ENCODE peak calls at places on chromosome 22, in ten cellular contexts. Y, X, Z, D, J, Q, O, V, S and K are unnamed samples.

GRCh38 chr22:39240841-39241631 is 3.7 kb downstream of the PDGFB start:
- DNase-seq in V (peak; percentile 46), D (no peak), Z (peak; percentile 68), Q (peak; percentile 68), O (no peak), S (no peak), J (peak; percentile 43), X (no peak), Y (no peak), K (no peak)

GRCh38 chr22:24096401-24097115 is 84.7 kb upstream of the SUSD2 start:
- DNase-seq in Q (no peak), O (no peak), X (no peak), V (no peak), Z (no peak), J (no peak), Y (no peak), D (no peak), S (no peak), K (no peak)

GRCh38 chr22:37169947-37170688 is 17.9 kb downstream of the C1QTNF6 start:
- DNase-seq in D (no peak), O (no peak), X (no peak), J (no peak), Q (no peak), S (no peak), Z (no peak), V (no peak), Y (no peak), K (no peak)

GRCh38 chr22:45537734-45538181 is 35.1 kb downstream of the FBLN1 start:
- DNase-seq in X (no peak), V (no peak), Y (peak; percentile 72), O (peak; percentile 86), S (peak; percentile 90), Q (peak; percentile 79), J (no peak), Z (peak; percentile 92), D (peak; percentile 71), K (no peak)

GRCh38 chr22:39622881-39623367 is 52.4 kb downstream of the CACNA1I start:
- DNase-seq in D (no peak), V (peak; percentile 70), S (peak; percentile 22), O (peak; percentile 22), Y (peak; percentile 16), Z (no peak), X (peak; percentile 39), J (peak; percentile 84), Q (peak; percentile 32), K (no peak)

GRCh38 chr22:29715240-29715639 is 4.6 kb upstream of the CABP7 start:
- DNase-seq in Z (no peak), X (no peak), Y (no peak), V (no peak), J (no peak), D (no peak), O (no peak), S (no peak), Q (no peak), K (no peak)

GRCh38 chr22:38935023-38935422 is 22.4 kb upstream of the APOBEC3A start:
- DNase-seq in Y (no peak), Z (peak; percentile 91), X (no peak), S (no peak), D (no peak), J (no peak), Q (peak; percentile 96), O (no peak), V (no peak), K (no peak)

GRCh38 chr22:22169923-22170322 is 74.7 kb upstream of the VPREB1 start:
- DNase-seq in O (no peak), Z (no peak), D (no peak), S (no peak), Y (no peak), V (no peak), X (no peak), Q (no peak), J (no peak), K (no peak)

GRCh38 chr22:49685116-49685515 is 142.6 kb downstream of the BRD1 start:
- DNase-seq in J (no peak), S (no peak), X (no peak), D (no peak), Y (no peak), O (no peak), Z (no peak), Q (no peak), V (no peak), K (no peak)

GRCh38 chr22:32444068-32444467 is 20.2 kb downstream of the BPIFC start:
- DNase-seq in Q (peak; percentile 11), O (no peak), Z (no peak), D (no peak), V (peak; percentile 4), X (no peak), S (peak; percentile 10), J (no peak), Y (no peak), K (no peak)

GRCh38 chr22:46457502-46458488 is 79.6 kb downstream of the CELSR1 start:
- DNase-seq in S (peak; percentile 52), J (peak; percentile 49), V (no peak), O (no peak), Z (no peak), D (no peak), X (no peak), Y (no peak), Q (no peak), K (no peak)

GRCh38 chr22:21771631-21771976 is 36.0 kb upstream of the YPEL1 start:
- DNase-seq in J (no peak), Q (no peak), X (no peak), D (no peak), V (no peak), S (no peak), Y (no peak), O (no peak), Z (no peak), K (no peak)

GRCh38 chr22:40791241-40791640 is 27.9 kb downstream of the SLC25A17 start:
- DNase-seq in S (peak; percentile 40), O (no peak), Z (no peak), Q (no peak), X (no peak), V (no peak), Y (no peak), J (no peak), D (no peak), K (no peak)

GRCh38 chr22:39135092-39135896 is 17.2 kb downstream of the CBX7 start:
- DNase-seq in J (peak; percentile 82), Y (no peak), Q (peak; percentile 51), O (peak; percentile 38), D (no peak), V (peak; percentile 55), X (no peak), S (peak; percentile 77), Z (no peak), K (no peak)

GRCh38 chr22:19194751-19195536 is 16.4 kb upstream of the SLC25A1 start:
- DNase-seq in Z (no peak), X (no peak), V (no peak), Q (no peak), J (no peak), S (no peak), D (no peak), Y (no peak), O (no peak), K (no peak)

GRCh38 chr22:17057959-17058814 is 26.6 kb upstream of the IL17RA start:
- DNase-seq in D (peak; percentile 38), V (peak; percentile 45), Q (peak; percentile 85), S (peak; percentile 86), Z (peak; percentile 70), Y (peak; percentile 59), J (peak; percentile 71), O (peak; percentile 72), X (peak; percentile 19), K (peak; percentile 27)

GRCh38 chr22:47695176-47695575 is 932.7 kb downstream of the TBC1D22A start:
- DNase-seq in J (no peak), Y (no peak), Q (no peak), D (no peak), Z (no peak), O (no peak), V (peak; percentile 12), X (no peak), S (no peak), K (no peak)

GRCh38 chr22:30485362-30485988 is 13.7 kb upstream of the SEC14L3 start:
- DNase-seq in D (peak; percentile 7), X (peak; percentile 68), Z (peak; percentile 72), S (peak; percentile 78), Q (peak; percentile 47), Y (peak; percentile 60), J (peak; percentile 81), O (peak; percentile 48), V (peak; percentile 80), K (peak; percentile 3)

GRCh38 chr22:30668306-30668655 is 606 bp upstream of the DUSP18 start:
- DNase-seq in S (no peak), Q (no peak), D (no peak), X (no peak), V (no peak), J (no peak), O (no peak), Z (no peak), Y (no peak), K (no peak)

GRCh38 chr22:25564979-25565677 is 653 bp downstream of the GRK3 start:
- DNase-seq in Q (peak; percentile 31), X (peak; percentile 29), S (peak; percentile 40), D (no peak), O (no peak), Y (no peak), Z (no peak), V (peak; percentile 44), J (no peak), K (no peak)

GRCh38 chr22:25051073-25051472 is 98.6 kb downstream of the KIAA1671 start:
- DNase-seq in D (no peak), Q (no peak), Y (no peak), V (no peak), S (peak; percentile 9), O (no peak), J (no peak), Z (no peak), X (no peak), K (no peak)

GRCh38 chr22:19442166-19442565 is 5.3 kb downstream of the C22orf39 start:
- DNase-seq in Q (no peak), Z (no peak), X (no peak), D (no peak), V (no peak), Y (no peak), S (no peak), J (no peak), O (no peak), K (no peak)

GRCh38 chr22:49014227-49015201 is 813.2 kb downstream of the BRD1 start:
- DNase-seq in X (no peak), Q (peak; percentile 85), D (no peak), Y (no peak), S (no peak), J (no peak), O (no peak), V (no peak), Z (peak; percentile 38), K (no peak)

GRCh38 chr22:39494471-39495120 is 7.5 kb upstream of the MIEF1 start:
- DNase-seq in S (peak; percentile 72), Y (no peak), X (no peak), O (no peak), J (no peak), Q (peak; percentile 68), D (no peak), V (no peak), Z (no peak), K (no peak)

GRCh38 chr22:27420817-27421361 is 380.7 kb downstream of the MN1 start:
- DNase-seq in O (peak; percentile 93), X (no peak), S (peak; percentile 95), V (no peak), Q (no peak), Z (peak; percentile 85), J (no peak), D (peak; percentile 67), Y (no peak), K (peak; percentile 93)

GRCh38 chr22:19889951-19890350 is 35.3 kb upstream of the GNB1L start:
- DNase-seq in J (no peak), O (no peak), Q (no peak), Y (no peak), X (no peak), S (no peak), Z (no peak), D (no peak), V (peak; percentile 39), K (no peak)

GRCh38 chr22:31243339-31244043 is 31.4 kb downstream of the LIMK2 start:
- DNase-seq in D (no peak), Q (no peak), O (no peak), Z (no peak), Y (no peak), V (no peak), X (no peak), S (no peak), J (no peak), K (no peak)

GRCh38 chr22:23709107-23709506 is 18.3 kb downstream of the RGL4 start:
- DNase-seq in O (no peak), X (no peak), S (peak; percentile 81), Q (no peak), J (no peak), V (no peak), Z (no peak), Y (no peak), D (no peak), K (no peak)